ENCODE peak calls at places on chromosomes 4 and X, in ten cellular contexts. One of them, this sample, is unnamed.

GRCh38 chr4:7324651-7325121 is 110.0 kb downstream of the PSAPL1 start:
- DNase-seq in H54: no peak
- DNase-seq in posterior cingulate gyrus: peak
- DNase-seq in stimulated activated CD4-positive, alpha-beta T cell treated with anti-CD3 and anti-CD28 coated beads, Interleukin-2, amount 100 ng/mL, for 48 hours: no peak
- DNase-seq in non-pigmented ciliary epithelial cell: no peak
- DNase-seq in anterior cingulate cortex: no peak
- DNase-seq in AG09319: no peak
- DNase-seq in pons: no peak
- DNase-seq in lung microvascular endothelial cell: no peak
- DNase-seq in iPS-NIHi11: no peak
- DNase-seq in this sample: no peak

GRCh38 chrX:124534530-124534929 is 188.2 kb downstream of the SH2D1A start:
- DNase-seq in H54: no peak
- DNase-seq in posterior cingulate gyrus: no peak
- DNase-seq in stimulated activated CD4-positive, alpha-beta T cell treated with anti-CD3 and anti-CD28 coated beads, Interleukin-2, amount 100 ng/mL, for 48 hours: no peak
- DNase-seq in non-pigmented ciliary epithelial cell: no peak
- DNase-seq in anterior cingulate cortex: no peak
- DNase-seq in AG09319: no peak
- DNase-seq in pons: no peak
- DNase-seq in lung microvascular endothelial cell: no peak
- DNase-seq in iPS-NIHi11: no peak
- DNase-seq in this sample: no peak

GRCh38 chr4:186217733-186218293 is 9.5 kb upstream of the KLKB1 start:
- DNase-seq in H54: no peak
- DNase-seq in posterior cingulate gyrus: no peak
- DNase-seq in stimulated activated CD4-positive, alpha-beta T cell treated with anti-CD3 and anti-CD28 coated beads, Interleukin-2, amount 100 ng/mL, for 48 hours: no peak
- DNase-seq in non-pigmented ciliary epithelial cell: no peak
- DNase-seq in anterior cingulate cortex: no peak
- DNase-seq in AG09319: no peak
- DNase-seq in pons: no peak
- DNase-seq in lung microvascular endothelial cell: no peak
- DNase-seq in iPS-NIHi11: no peak
- DNase-seq in this sample: no peak

GRCh38 chrX:52556741-52557140 is 39.9 kb upstream of the XAGE1B start:
- DNase-seq in H54: no peak
- DNase-seq in posterior cingulate gyrus: no peak
- DNase-seq in stimulated activated CD4-positive, alpha-beta T cell treated with anti-CD3 and anti-CD28 coated beads, Interleukin-2, amount 100 ng/mL, for 48 hours: no peak
- DNase-seq in non-pigmented ciliary epithelial cell: no peak
- DNase-seq in anterior cingulate cortex: no peak
- DNase-seq in AG09319: no peak
- DNase-seq in pons: no peak
- DNase-seq in lung microvascular endothelial cell: no peak
- DNase-seq in iPS-NIHi11: no peak
- DNase-seq in this sample: no peak

GRCh38 chr4:140256335-140256734 is 102.4 kb upstream of the MAML3 start:
- DNase-seq in H54: peak
- DNase-seq in posterior cingulate gyrus: no peak
- DNase-seq in stimulated activated CD4-positive, alpha-beta T cell treated with anti-CD3 and anti-CD28 coated beads, Interleukin-2, amount 100 ng/mL, for 48 hours: no peak
- DNase-seq in non-pigmented ciliary epithelial cell: no peak
- DNase-seq in anterior cingulate cortex: no peak
- DNase-seq in AG09319: no peak
- DNase-seq in pons: no peak
- DNase-seq in lung microvascular endothelial cell: peak
- DNase-seq in iPS-NIHi11: no peak
- DNase-seq in this sample: no peak

GRCh38 chrX:107485019-107485418 is 35.6 kb downstream of the FRMPD3 start:
- DNase-seq in H54: no peak
- DNase-seq in posterior cingulate gyrus: no peak
- DNase-seq in stimulated activated CD4-positive, alpha-beta T cell treated with anti-CD3 and anti-CD28 coated beads, Interleukin-2, amount 100 ng/mL, for 48 hours: no peak
- DNase-seq in non-pigmented ciliary epithelial cell: no peak
- DNase-seq in anterior cingulate cortex: no peak
- DNase-seq in AG09319: no peak
- DNase-seq in pons: no peak
- DNase-seq in lung microvascular endothelial cell: no peak
- DNase-seq in iPS-NIHi11: no peak
- DNase-seq in this sample: no peak

GRCh38 chrX:72060196-72060974 is 71.3 kb downstream of the RTL5 start:
- DNase-seq in H54: no peak
- DNase-seq in posterior cingulate gyrus: peak
- DNase-seq in stimulated activated CD4-positive, alpha-beta T cell treated with anti-CD3 and anti-CD28 coated beads, Interleukin-2, amount 100 ng/mL, for 48 hours: no peak
- DNase-seq in non-pigmented ciliary epithelial cell: no peak
- DNase-seq in anterior cingulate cortex: peak
- DNase-seq in AG09319: no peak
- DNase-seq in pons: peak
- DNase-seq in lung microvascular endothelial cell: peak
- DNase-seq in iPS-NIHi11: peak
- DNase-seq in this sample: no peak

GRCh38 chr4:8922481-8922880 is 50.8 kb upstream of the HMX1 start:
- DNase-seq in H54: no peak
- DNase-seq in posterior cingulate gyrus: peak
- DNase-seq in stimulated activated CD4-positive, alpha-beta T cell treated with anti-CD3 and anti-CD28 coated beads, Interleukin-2, amount 100 ng/mL, for 48 hours: no peak
- DNase-seq in non-pigmented ciliary epithelial cell: no peak
- DNase-seq in anterior cingulate cortex: no peak
- DNase-seq in AG09319: no peak
- DNase-seq in pons: no peak
- DNase-seq in lung microvascular endothelial cell: no peak
- DNase-seq in iPS-NIHi11: no peak
- DNase-seq in this sample: no peak

GRCh38 chrX:149962859-149963757 is 24.8 kb upstream of the EOLA2 start:
- DNase-seq in H54: peak
- DNase-seq in posterior cingulate gyrus: peak
- DNase-seq in stimulated activated CD4-positive, alpha-beta T cell treated with anti-CD3 and anti-CD28 coated beads, Interleukin-2, amount 100 ng/mL, for 48 hours: peak
- DNase-seq in non-pigmented ciliary epithelial cell: no peak
- DNase-seq in anterior cingulate cortex: peak
- DNase-seq in AG09319: peak
- DNase-seq in pons: peak
- DNase-seq in lung microvascular endothelial cell: peak
- DNase-seq in iPS-NIHi11: peak
- DNase-seq in this sample: peak

GRCh38 chr4:105710678-105711077 is 2.1 kb downstream of the GSTCD start:
- DNase-seq in H54: no peak
- DNase-seq in posterior cingulate gyrus: no peak
- DNase-seq in stimulated activated CD4-positive, alpha-beta T cell treated with anti-CD3 and anti-CD28 coated beads, Interleukin-2, amount 100 ng/mL, for 48 hours: no peak
- DNase-seq in non-pigmented ciliary epithelial cell: no peak
- DNase-seq in anterior cingulate cortex: no peak
- DNase-seq in AG09319: no peak
- DNase-seq in pons: no peak
- DNase-seq in lung microvascular endothelial cell: no peak
- DNase-seq in iPS-NIHi11: no peak
- DNase-seq in this sample: no peak